ENCODE peak calls at places on chromosomes 6 and 20, in five cellular contexts. O is AG04450, Y is activated B cell treated with CpG ODN at 0.5 μM for 24 hours, C is GM20000, Z is SK-N-SH. R is an unnamed sample.

GRCh38 chr20:56995635-56996075 is 270.8 kb downstream of the BMP7 start:
- DNase-seq in O (no peak), Z (peak), C (peak), Y (no peak), R (no peak)

GRCh38 chr20:61230166-61230565 is 21.9 kb upstream of the CDH4 start:
- DNase-seq in Z (no peak), C (no peak), O (no peak), Y (no peak), R (no peak)

GRCh38 chr6:113813207-113813606 is 43.9 kb upstream of the MARCKS start:
- DNase-seq in C (no peak), Z (no peak), Y (no peak), O (no peak), R (no peak)

GRCh38 chr20:37494796-37495195 is 26.3 kb upstream of the NNAT start:
- DNase-seq in Z (no peak), Y (no peak), O (no peak), C (no peak), R (no peak)

GRCh38 chr6:53793318-53793975 is 1.4 kb upstream of the LRRC1 start:
- DNase-seq in O (peak), C (peak), Y (peak), Z (peak), R (peak)

GRCh38 chr6:30679765-30680535 is 6.5 kb downstream of the PPP1R18 start:
- DNase-seq in Z (no peak), C (no peak), O (no peak), Y (no peak), R (no peak)

GRCh38 chr6:162029873-162030576 is 697.5 kb downstream of the PRKN start:
- DNase-seq in O (no peak), Z (peak), Y (no peak), C (no peak), R (no peak)

GRCh38 chr6:161001421-161001820 is 9.9 kb downstream of the MAP3K4 start:
- DNase-seq in Y (no peak), Z (no peak), O (no peak), C (no peak), R (peak)

GRCh38 chr20:4544765-4545164 is 176.9 kb upstream of the PRND start:
- DNase-seq in C (no peak), Z (no peak), Y (no peak), O (peak), R (no peak)

GRCh38 chr20:23048283-23049200 is 930 bp downstream of the THBD start:
- DNase-seq in C (no peak), O (no peak), Z (no peak), Y (no peak), R (peak)

GRCh38 chr6:149895702-149896310 is 2.1 kb downstream of the RAET1E start:
- DNase-seq in C (no peak), Y (no peak), Z (peak), O (no peak), R (peak)

GRCh38 chr6:46022110-46022948 is 6.7 kb upstream of the CLIC5 start:
- DNase-seq in Z (no peak), C (no peak), Y (no peak), O (no peak), R (no peak)

GRCh38 chr6:46274502-46274901 is 103.7 kb upstream of the ENPP5 start:
- DNase-seq in C (no peak), Y (no peak), Z (no peak), O (no peak), R (no peak)

GRCh38 chr6:14770572-14770971 is 475.3 kb upstream of the JARID2 start:
- DNase-seq in O (peak), Z (no peak), Y (no peak), C (no peak), R (no peak)

GRCh38 chr6:158500016-158500735 is 59.7 kb upstream of the TMEM181 start:
- DNase-seq in O (no peak), Z (no peak), C (no peak), Y (no peak), R (no peak)

GRCh38 chr20:50141018-50141675 is 12.4 kb downstream of the PEDS1 start:
- DNase-seq in Y (no peak), Z (no peak), C (no peak), O (no peak), R (no peak)

GRCh38 chr20:1467355-1468116 is 887 bp upstream of the NSFL1C start:
- DNase-seq in C (no peak), O (no peak), Y (peak), Z (peak), R (peak)

GRCh38 chr20:1468117-1468624 is 1.5 kb upstream of the NSFL1C start:
- DNase-seq in O (no peak), Z (no peak), C (no peak), Y (no peak), R (no peak)

GRCh38 chr20:1465470-1466210 is 1.0 kb downstream of the NSFL1C start:
- DNase-seq in C (no peak), O (no peak), Z (no peak), Y (no peak), R (no peak)

GRCh38 chr20:1466211-1467081 is at the start of gene NSFL1C:
- DNase-seq in Z (peak), O (peak), Y (peak), C (peak), R (peak)

DNA sequence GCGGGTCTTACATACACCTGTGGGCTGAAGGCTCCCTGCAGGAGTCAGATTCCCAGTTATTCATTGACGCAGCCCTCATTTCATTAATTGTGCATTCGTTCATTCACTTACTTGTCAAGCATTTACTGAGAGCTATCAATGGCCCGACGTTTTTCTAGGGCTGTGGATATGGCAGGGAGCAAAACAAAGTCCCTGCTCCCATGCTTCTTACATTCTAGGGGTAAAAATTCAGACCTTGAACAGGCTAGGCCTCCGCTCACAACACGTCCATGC is 369 bp upstream of the NSFL1C start:
- DNase-seq in C (no peak), Z (no peak), Y (no peak), O (no peak), R (no peak)
- TF ChIP-seq CTCF in C (no peak), Z (no peak), Y (no peak), O (no peak), R (no peak)

GRCh38 chr6:39791850-39792500 is at the start of gene DAAM2:
- DNase-seq in C (peak), Z (peak), Y (no peak), O (no peak), R (peak)
- TF ChIP-seq CTCF in C (no peak), Z (no peak), Y (no peak), O (peak), R (no peak)

GRCh38 chr6:81800666-81801065 is 48.2 kb upstream of the TENT5A start:
- DNase-seq in C (no peak), Y (no peak), Z (no peak), O (no peak), R (no peak)

GRCh38 chr6:81795890-81796289 is 43.4 kb upstream of the TENT5A start:
- DNase-seq in Z (no peak), Y (no peak), C (no peak), O (no peak), R (no peak)

GRCh38 chr6:81801489-81801888 is 49.0 kb upstream of the TENT5A start:
- DNase-seq in Y (no peak), C (no peak), Z (no peak), O (no peak), R (no peak)

GRCh38 chr6:81793811-81794210 is 41.3 kb upstream of the TENT5A start:
- DNase-seq in Z (no peak), C (no peak), Y (no peak), O (no peak), R (no peak)

GRCh38 chr6:81797594-81797993 is 45.1 kb upstream of the TENT5A start:
- DNase-seq in Y (no peak), O (no peak), Z (no peak), C (no peak), R (no peak)
- TF ChIP-seq CTCF in Y (no peak), O (no peak), Z (no peak), C (no peak), R (no peak)

DNA sequence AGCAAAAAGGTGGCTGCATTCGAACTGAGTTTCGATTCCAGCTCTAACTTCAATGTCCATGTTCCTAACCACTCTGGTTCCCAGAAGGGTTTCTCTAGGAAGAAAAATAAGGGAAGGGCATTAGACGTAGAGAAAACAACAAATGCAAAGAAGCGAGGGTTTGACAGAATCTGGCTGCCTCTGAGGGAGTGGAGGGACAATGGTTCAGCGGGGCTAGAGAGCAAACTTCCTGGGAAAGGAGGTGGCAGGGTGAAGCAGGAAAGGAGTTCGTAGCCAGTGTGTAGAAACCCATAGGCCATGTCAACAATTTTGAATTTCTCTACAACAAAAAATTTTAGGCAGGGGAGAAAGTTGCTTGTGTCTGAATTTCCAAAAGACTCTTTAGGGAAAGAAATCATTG is 14.5 kb upstream of the DNAAF9 start:
- DNase-seq in C (no peak), Y (no peak), O (no peak), Z (no peak), R (no peak)
- TF ChIP-seq CTCF in C (no peak), Y (no peak), O (no peak), Z (no peak), R (no peak)

GRCh38 chr6:16966821-16967817 is 134.7 kb upstream of the STMND1 start:
- DNase-seq in Y (no peak), O (no peak), Z (no peak), C (no peak), R (no peak)
- TF ChIP-seq CTCF in Y (no peak), O (no peak), Z (no peak), C (no peak), R (no peak)

GRCh38 chr6:129932321-129932720 is 71.2 kb upstream of the TMEM244 start:
- DNase-seq in O (no peak), Z (no peak), C (no peak), Y (no peak), R (no peak)

GRCh38 chr6:129938242-129939020 is 77.3 kb upstream of the TMEM244 start:
- DNase-seq in Z (no peak), C (no peak), Y (no peak), O (no peak), R (no peak)

GRCh38 chr6:129940454-129941195 is 77.8 kb upstream of the L3MBTL3 start:
- DNase-seq in C (no peak), Z (no peak), O (no peak), Y (no peak), R (no peak)

GRCh38 chr6:129936329-129937165 is 75.4 kb upstream of the TMEM244 start:
- DNase-seq in Y (no peak), Z (no peak), O (peak), C (peak), R (no peak)
- TF ChIP-seq CTCF in Y (peak), Z (peak), O (peak), C (peak), R (peak)

GRCh38 chr6:51569594-51569993 is 517.8 kb downstream of the PKHD1 start:
- DNase-seq in O (no peak), C (no peak), Z (no peak), Y (no peak), R (no peak)
- TF ChIP-seq CTCF in O (no peak), C (no peak), Z (no peak), Y (no peak), R (no peak)

GRCh38 chr6:44627091-44627878 is 239.8 kb downstream of the CDC5L start:
- DNase-seq in O (no peak), Y (no peak), Z (no peak), C (no peak), R (peak)
- TF ChIP-seq CTCF in O (no peak), Y (no peak), Z (no peak), C (no peak), R (no peak)

GRCh38 chr20:63499333-63499969 is 568 bp upstream of the EEF1A2 start:
- DNase-seq in C (no peak), O (no peak), Z (peak), Y (no peak), R (no peak)
- TF ChIP-seq CTCF in C (no peak), O (no peak), Z (no peak), Y (no peak), R (no peak)

DNA sequence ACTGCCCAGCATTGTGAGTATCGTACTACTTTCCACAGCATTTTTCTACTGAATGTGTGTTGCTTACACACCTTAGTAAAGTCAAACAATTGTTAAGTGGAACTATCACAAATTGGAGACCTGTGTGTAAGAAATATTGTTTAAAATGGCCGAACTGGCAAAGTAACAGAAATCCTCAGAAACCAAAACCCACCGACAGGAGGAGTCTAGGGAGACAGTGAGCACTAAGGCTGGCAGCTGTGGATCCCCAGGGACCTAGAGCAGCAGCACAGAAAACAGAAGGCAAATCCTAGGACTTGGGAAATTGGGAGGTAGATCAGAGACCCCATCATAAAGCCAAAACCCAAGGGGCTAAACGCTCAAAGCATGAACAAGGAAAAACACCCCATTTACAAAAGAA is 69.9 kb downstream of the SESN1 start:
- DNase-seq in O (no peak), Y (no peak), Z (no peak), C (no peak), R (no peak)
- TF ChIP-seq CTCF in O (no peak), Y (no peak), Z (no peak), C (no peak), R (no peak)

R was measured in lung.